ENCODE peak calls at places on chromosome 15, in eight cellular contexts. O is psoas muscle; W is tibial artery; S is SJSA1; L is pancreas; X is lung; R is CD4-positive, CD25-positive, alpha-beta regulatory T cell; N is heart left ventricle. G is an unnamed sample.
A peak's percentile ranks its signal among the peaks of the same experiment; 100 is the strongest.

GRCh38 chr15:46127361-46127874 is 492.6 kb downstream of the SQOR start:
- DNase-seq in O (no peak), W (no peak), S (no peak), L (no peak), X (no peak), R (no peak), N (no peak), G (no peak)

GRCh38 chr15:79657722-79658121 is 225.6 kb downstream of the MINAR1 start:
- DNase-seq in O (no peak), W (no peak), S (no peak), L (no peak), X (no peak), R (no peak), N (no peak), G (no peak)

GRCh38 chr15:39666671-39667070 is 85.8 kb downstream of the THBS1 start:
- DNase-seq in O (no peak), W (no peak), S (no peak), L (no peak), X (no peak), R (no peak), N (no peak), G (no peak)

GRCh38 chr15:73891328-73891975 is 18.1 kb downstream of the TBC1D21 start:
- DNase-seq in O (no peak), W (peak; percentile 43), S (no peak), L (no peak), X (no peak), R (no peak), N (no peak), G (no peak)

GRCh38 chr15:49225572-49226281 is 55.7 kb downstream of the GALK2 start:
- DNase-seq in O (no peak), W (no peak), S (peak; percentile 52), L (no peak), X (no peak), R (no peak), N (no peak), G (no peak)

GRCh38 chr15:31974855-31975421 is 55.4 kb upstream of the CHRNA7 start:
- DNase-seq in O (no peak), W (no peak), S (no peak), L (no peak), X (no peak), R (peak; percentile 26), N (no peak), G (no peak)

GRCh38 chr15:40498891-40499290 is 28.1 kb downstream of the CHST14 start:
- DNase-seq in O (no peak), W (no peak), S (no peak), L (no peak), X (no peak), R (no peak), N (no peak), G (no peak)

GRCh38 chr15:64583519-64583918 is 123.1 kb downstream of the ZNF609 start:
- DNase-seq in O (no peak), W (no peak), S (no peak), L (no peak), X (no peak), R (peak; percentile 75), N (no peak), G (no peak)

DNA sequence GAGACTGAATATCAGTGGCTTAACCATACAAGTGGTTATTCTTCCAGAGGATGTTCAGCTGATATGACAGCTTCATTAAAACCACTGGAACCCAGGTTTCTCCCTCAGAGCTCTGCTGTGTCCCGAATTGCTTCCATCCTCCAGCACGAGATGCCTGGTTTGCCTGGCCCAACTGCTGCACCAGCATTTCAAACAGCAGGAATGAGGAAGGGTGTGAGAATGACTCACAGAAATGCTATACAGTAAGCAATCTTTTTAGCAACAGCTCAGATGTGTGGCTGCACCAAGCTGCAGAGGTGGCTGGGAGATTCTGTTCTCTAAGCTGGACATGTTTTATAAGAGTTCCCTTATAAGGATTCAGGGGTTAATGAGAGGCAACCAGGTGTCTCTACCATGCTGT is 271.0 kb downstream of the GABRG3 start:
- DNase-seq in O (no peak), W (no peak), S (no peak), L (no peak), X (no peak), R (no peak), N (no peak), G (no peak)
- H3K4me1 ChIP-seq in O (no peaks in the 10 kb centered on the region), W (no peaks in the 10 kb centered on the region), S (no peaks in the 10 kb centered on the region), L (no peaks in the 10 kb centered on the region), X (peaks cover 2% of the 10 kb centered on the region), R (no peaks in the 10 kb centered on the region), N (no peaks in the 10 kb centered on the region), G (no peaks in the 10 kb centered on the region)

GRCh38 chr15:69758810-69759410 is 306.3 kb downstream of the RPLP1 start:
- DNase-seq in O (no peak), W (no peak), S (peak; percentile 67), L (no peak), X (peak; percentile 54), R (peak; percentile 96), N (peak; percentile 16), G (peak; percentile 86)
- H3K4me1 ChIP-seq in O (no peaks in the 10 kb centered on the region), W (peaks cover 15% of the 10 kb centered on the region), S (peaks cover 64% of the 10 kb centered on the region), L (no peaks in the 10 kb centered on the region), X (peaks cover 3% of the 10 kb centered on the region), R (peaks cover 74% of the 10 kb centered on the region), N (peaks cover 73% of the 10 kb centered on the region), G (peaks cover 73% of the 10 kb centered on the region)

GRCh38 chr15:66170042-66170441 is 83.5 kb downstream of the MEGF11 start:
- DNase-seq in O (no peak), W (no peak), S (no peak), L (no peak), X (no peak), R (no peak), N (no peak), G (no peak)

GRCh38 chr15:66170716-66171115 is 82.8 kb downstream of the MEGF11 start:
- DNase-seq in O (no peak), W (no peak), S (no peak), L (no peak), X (no peak), R (no peak), N (no peak), G (no peak)

GRCh38 chr15:66172339-66172980 is 81.1 kb downstream of the MEGF11 start:
- DNase-seq in O (no peak), W (no peak), S (no peak), L (no peak), X (no peak), R (no peak), N (no peak), G (no peak)

GRCh38 chr15:66169625-66170024 is 83.9 kb downstream of the MEGF11 start:
- DNase-seq in O (no peak), W (no peak), S (no peak), L (no peak), X (no peak), R (no peak), N (no peak), G (no peak)

GRCh38 chr15:66171891-66172290 is 81.7 kb downstream of the MEGF11 start:
- DNase-seq in O (no peak), W (no peak), S (no peak), L (no peak), X (no peak), R (no peak), N (no peak), G (no peak)
- H3K4me1 ChIP-seq in O (no peaks in the 10 kb centered on the region), W (no peaks in the 10 kb centered on the region), S (no peaks in the 10 kb centered on the region), L (no peaks in the 10 kb centered on the region), X (no peaks in the 10 kb centered on the region), R (no peaks in the 10 kb centered on the region), N (no peaks in the 10 kb centered on the region), G (no peaks in the 10 kb centered on the region)

GRCh38 chr15:94234300-94234699 is 2.9 kb downstream of the MCTP2 start:
- DNase-seq in O (no peak), W (no peak), S (no peak), L (no peak), X (peak; percentile 42), R (no peak), N (no peak), G (no peak)
- H3K4me1 ChIP-seq in O (no peaks in the 10 kb centered on the region), W (peaks cover 7% of the 10 kb centered on the region), S (no peaks in the 10 kb centered on the region), L (peaks cover 20% of the 10 kb centered on the region), X (peaks cover 6% of the 10 kb centered on the region), R (peaks cover 22% of the 10 kb centered on the region), N (peaks cover 49% of the 10 kb centered on the region), G (peaks cover 12% of the 10 kb centered on the region)

DNA sequence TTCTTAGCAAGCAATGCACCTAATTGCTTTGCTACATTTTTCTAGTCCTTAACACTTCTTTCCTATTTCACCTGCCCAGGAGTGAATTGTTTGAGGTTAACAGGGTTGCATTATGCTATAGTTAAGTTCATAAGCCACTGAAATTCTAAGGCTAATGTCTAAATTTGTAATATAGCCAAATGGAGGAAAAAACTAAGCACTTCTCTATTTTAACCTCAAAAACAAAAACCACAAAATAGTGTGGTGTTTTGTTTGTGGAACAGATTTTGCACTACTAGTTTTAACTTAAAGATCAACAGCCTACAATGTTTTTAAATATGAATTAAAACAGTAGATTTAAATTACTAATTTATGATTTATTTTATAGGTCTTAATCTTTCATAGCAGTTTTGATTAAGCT is 5.5 kb downstream of the ATOSA start:
- DNase-seq in O (no peak), W (no peak), S (no peak), L (no peak), X (no peak), R (no peak), N (no peak), G (no peak)
- H3K4me1 ChIP-seq in O (peaks cover 51% of the 10 kb centered on the region), W (peaks cover 52% of the 10 kb centered on the region), S (no peaks in the 10 kb centered on the region), L (peaks cover 42% of the 10 kb centered on the region), X (no peaks in the 10 kb centered on the region), R (peaks cover 37% of the 10 kb centered on the region), N (peaks cover 51% of the 10 kb centered on the region), G (peaks cover 7% of the 10 kb centered on the region)

DNA sequence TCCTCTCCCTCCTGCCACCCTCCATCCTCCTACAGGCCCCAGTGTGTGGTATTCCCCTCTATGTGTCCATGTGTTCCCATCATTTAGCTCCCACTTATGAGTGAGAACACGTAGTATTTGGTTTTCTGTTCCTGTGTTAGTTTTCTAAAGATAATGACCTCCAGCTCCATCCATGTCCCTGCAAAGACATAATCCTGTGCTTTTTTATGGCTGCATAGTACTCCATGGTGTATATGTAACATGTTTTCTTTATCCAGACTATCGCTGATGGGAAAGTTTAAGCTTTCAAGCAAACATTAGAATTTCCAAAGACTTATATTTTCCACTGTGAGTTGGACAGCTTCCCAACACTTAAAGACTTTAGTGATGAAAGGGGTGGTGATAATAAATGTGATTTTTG is 105.9 kb upstream of the PIAS1 start:
- DNase-seq in O (no peak), W (no peak), S (no peak), L (no peak), X (no peak), R (no peak), N (no peak), G (no peak)
- H3K4me1 ChIP-seq in O (no peaks in the 10 kb centered on the region), W (peaks cover 34% of the 10 kb centered on the region), S (peaks cover 12% of the 10 kb centered on the region), L (no peaks in the 10 kb centered on the region), X (peaks cover 8% of the 10 kb centered on the region), R (no peaks in the 10 kb centered on the region), N (no peaks in the 10 kb centered on the region), G (no peaks in the 10 kb centered on the region)

DNA sequence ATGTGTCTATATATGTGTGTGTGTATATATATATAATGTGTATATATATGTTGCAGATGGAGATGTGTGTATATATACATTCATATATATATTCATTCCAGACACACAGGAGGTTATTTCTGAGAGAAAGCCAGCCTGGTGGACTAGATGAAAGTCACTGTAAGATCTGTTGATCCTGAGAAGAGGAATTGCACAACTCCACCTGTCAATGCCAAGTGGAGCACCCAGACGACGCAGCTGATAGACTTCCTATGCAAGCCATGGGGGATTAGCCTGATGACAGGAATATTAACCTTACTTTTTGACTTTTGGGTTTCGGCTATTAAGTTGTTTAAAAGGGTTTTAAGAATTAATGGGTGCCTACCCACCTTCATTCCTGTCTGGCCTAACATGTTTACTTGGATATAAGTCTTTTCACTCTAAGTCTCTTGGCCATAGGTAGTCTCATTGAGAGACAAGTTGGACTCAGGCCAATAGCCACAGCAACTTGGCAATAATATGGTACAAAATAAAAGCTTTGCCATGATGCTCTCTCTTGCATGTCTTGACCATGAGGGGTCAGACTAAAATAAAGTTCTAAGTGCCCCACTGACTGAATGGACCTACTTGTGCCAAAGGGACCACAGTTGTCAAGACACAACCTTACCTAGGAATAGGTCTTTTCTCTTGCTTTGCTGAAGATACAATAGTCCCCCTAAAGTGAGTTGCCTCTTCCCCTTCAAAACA is 35.9 kb upstream of the GOLGA6L2 start:
- DNase-seq in O (no peak), W (no peak), S (no peak), L (no peak), X (no peak), R (no peak), N (no peak), G (no peak)
- H3K4me1 ChIP-seq in O (no peaks in the 10 kb centered on the region), W (no peaks in the 10 kb centered on the region), S (no peaks in the 10 kb centered on the region), L (no peaks in the 10 kb centered on the region), X (no peaks in the 10 kb centered on the region), R (no peaks in the 10 kb centered on the region), N (no peaks in the 10 kb centered on the region), G (no peaks in the 10 kb centered on the region)